ENCODE peak calls at places on chromosomes 13 and 19, in four cellular contexts. One of them, this sample, is unnamed.

GRCh38 chr13:59747529-59747928 is 416.2 kb downstream of the DIAPH3 start:
- DNase-seq in H9: no peak
- DNase-seq in GM04503: no peak
- DNase-seq in astrocyte: no peak
- DNase-seq in this sample: no peak

GRCh38 chr19:33399081-33399744 is 25.7 kb downstream of the CEBPG start:
- DNase-seq in H9: no peak
- DNase-seq in GM04503: no peak
- DNase-seq in astrocyte: no peak
- DNase-seq in this sample: no peak

GRCh38 chr19:15332311-15332996 is at the start of gene BRD4:
- DNase-seq in H9: peak
- DNase-seq in GM04503: no peak
- DNase-seq in astrocyte: no peak
- DNase-seq in this sample: peak

GRCh38 chr19:11422163-11423068 is 3.3 kb upstream of the RGL3 start:
- DNase-seq in H9: peak
- DNase-seq in GM04503: no peak
- DNase-seq in astrocyte: no peak
- DNase-seq in this sample: no peak

GRCh38 chr19:3821857-3822364 is 35.7 kb upstream of the MATK start:
- DNase-seq in H9: peak
- DNase-seq in GM04503: no peak
- DNase-seq in astrocyte: no peak
- DNase-seq in this sample: peak

GRCh38 chr13:101218484-101218883 is 197.8 kb downstream of the NALCN start:
- DNase-seq in H9: no peak
- DNase-seq in GM04503: no peak
- DNase-seq in astrocyte: no peak
- DNase-seq in this sample: no peak

GRCh38 chr19:30653646-30654386 is 281.6 kb downstream of the ZNF536 start:
- DNase-seq in H9: no peak
- DNase-seq in GM04503: no peak
- DNase-seq in astrocyte: no peak
- DNase-seq in this sample: no peak

GRCh38 chr19:12580180-12580694 is 29.0 kb upstream of the ZNF564 start:
- DNase-seq in H9: no peak
- DNase-seq in GM04503: peak
- DNase-seq in astrocyte: peak
- DNase-seq in this sample: no peak

GRCh38 chr19:4581381-4582111 is 22.1 kb upstream of the SEMA6B start:
- DNase-seq in H9: peak
- DNase-seq in GM04503: no peak
- DNase-seq in astrocyte: no peak
- DNase-seq in this sample: no peak

GRCh38 chr13:113544896-113545295 is 39.7 kb upstream of the TFDP1 start:
- DNase-seq in H9: peak
- DNase-seq in GM04503: no peak
- DNase-seq in astrocyte: no peak
- DNase-seq in this sample: no peak

GRCh38 chr13:53121879-53122278 is 93.3 kb downstream of the OLFM4 start:
- DNase-seq in H9: no peak
- DNase-seq in GM04503: no peak
- DNase-seq in astrocyte: no peak
- DNase-seq in this sample: no peak

GRCh38 chr13:96034662-96035061 is 18.5 kb downstream of the UGGT2 start:
- DNase-seq in H9: no peak
- DNase-seq in GM04503: no peak
- DNase-seq in astrocyte: no peak
- DNase-seq in this sample: no peak

GRCh38 chr13:81048026-81048461 is 707.1 kb upstream of the SPRY2 start:
- DNase-seq in H9: no peak
- DNase-seq in GM04503: no peak
- DNase-seq in astrocyte: no peak
- DNase-seq in this sample: no peak

GRCh38 chr19:44848036-44848804 is 2.1 kb downstream of the NECTIN2 start:
- DNase-seq in H9: peak
- DNase-seq in GM04503: no peak
- DNase-seq in astrocyte: peak
- DNase-seq in this sample: peak

GRCh38 chr13:27636624-27637288 is 15.1 kb downstream of the POLR1D start:
- DNase-seq in H9: no peak
- DNase-seq in GM04503: no peak
- DNase-seq in astrocyte: peak
- DNase-seq in this sample: no peak

GRCh38 chr19:53037101-53038097 is 7.1 kb upstream of the ERVV-2 start:
- DNase-seq in H9: peak
- DNase-seq in GM04503: no peak
- DNase-seq in astrocyte: peak
- DNase-seq in this sample: peak

GRCh38 chr13:110168999-110169933 is 137.7 kb downstream of the COL4A1 start:
- DNase-seq in H9: no peak
- DNase-seq in GM04503: no peak
- DNase-seq in astrocyte: no peak
- DNase-seq in this sample: no peak

GRCh38 chr19:6223461-6224307 is 56.1 kb downstream of the MLLT1 start:
- DNase-seq in H9: no peak
- DNase-seq in GM04503: no peak
- DNase-seq in astrocyte: no peak
- DNase-seq in this sample: no peak

GRCh38 chr19:7888145-7888825 is at the start of gene LRRC8E:
- DNase-seq in H9: peak
- DNase-seq in GM04503: no peak
- DNase-seq in astrocyte: peak
- DNase-seq in this sample: peak

GRCh38 chr13:35179494-35179893 is 237.4 kb downstream of the NBEA start:
- DNase-seq in H9: no peak
- DNase-seq in GM04503: peak
- DNase-seq in astrocyte: peak
- DNase-seq in this sample: no peak

GRCh38 chr13:50085063-50085462 is 69.8 kb downstream of the KCNRG start:
- DNase-seq in H9: no peak
- DNase-seq in GM04503: no peak
- DNase-seq in astrocyte: no peak
- DNase-seq in this sample: peak

GRCh38 chr19:28377077-28377476 is 835.9 kb downstream of the UQCRFS1 start:
- DNase-seq in H9: no peak
- DNase-seq in GM04503: no peak
- DNase-seq in astrocyte: no peak
- DNase-seq in this sample: no peak

GRCh38 chr13:99959127-99959529 is 12.4 kb downstream of the ZIC5 start:
- DNase-seq in H9: no peak
- DNase-seq in GM04503: no peak
- DNase-seq in astrocyte: no peak
- DNase-seq in this sample: peak

GRCh38 chr13:78436311-78436710 is 167.0 kb downstream of the POU4F1 start:
- DNase-seq in H9: no peak
- DNase-seq in GM04503: no peak
- DNase-seq in astrocyte: no peak
- DNase-seq in this sample: no peak

GRCh38 chr13:24040835-24041234 is 119.7 kb upstream of the SPATA13 start:
- DNase-seq in H9: no peak
- DNase-seq in GM04503: no peak
- DNase-seq in astrocyte: no peak
- DNase-seq in this sample: no peak

GRCh38 chr13:38990693-38991092 is at the start of gene STOML3:
- DNase-seq in H9: no peak
- DNase-seq in GM04503: no peak
- DNase-seq in astrocyte: no peak
- DNase-seq in this sample: no peak

GRCh38 chr19:7642295-7643046 is 5.6 kb downstream of the STXBP2 start:
- DNase-seq in H9: no peak
- DNase-seq in GM04503: no peak
- DNase-seq in astrocyte: no peak
- DNase-seq in this sample: no peak

GRCh38 chr19:50629194-50629593 is 10.5 kb downstream of the SYT3 start:
- DNase-seq in H9: no peak
- DNase-seq in GM04503: no peak
- DNase-seq in astrocyte: no peak
- DNase-seq in this sample: no peak

GRCh38 chr13:101417043-101417406 is 717 bp upstream of the NALCN start:
- DNase-seq in H9: no peak
- DNase-seq in GM04503: no peak
- DNase-seq in astrocyte: peak
- DNase-seq in this sample: no peak

GRCh38 chr19:35478794-35479193 is 11.5 kb downstream of the KRTDAP start:
- DNase-seq in H9: no peak
- DNase-seq in GM04503: no peak
- DNase-seq in astrocyte: no peak
- DNase-seq in this sample: peak

GRCh38 chr13:111153977-111154332 is 38.8 kb downstream of the ARHGEF7 start:
- DNase-seq in H9: no peak
- DNase-seq in GM04503: no peak
- DNase-seq in astrocyte: no peak
- DNase-seq in this sample: no peak

GRCh38 chr19:44658069-44658727 is 13.1 kb upstream of the CEACAM19 start:
- DNase-seq in H9: no peak
- DNase-seq in GM04503: no peak
- DNase-seq in astrocyte: no peak
- DNase-seq in this sample: no peak

GRCh38 chr19:8069116-8069973 is 16.8 kb downstream of the CCL25 start:
- DNase-seq in H9: no peak
- DNase-seq in GM04503: no peak
- DNase-seq in astrocyte: no peak
- DNase-seq in this sample: peak

GRCh38 chr19:16649734-16650133 is 10.2 kb downstream of the SMIM7 start:
- DNase-seq in H9: no peak
- DNase-seq in GM04503: no peak
- DNase-seq in astrocyte: no peak
- DNase-seq in this sample: no peak

GRCh38 chr19:13420780-13421179 is 85.5 kb downstream of the CACNA1A start:
- DNase-seq in H9: no peak
- DNase-seq in GM04503: no peak
- DNase-seq in astrocyte: no peak
- DNase-seq in this sample: no peak

GRCh38 chr19:34387446-34387810 is 16.8 kb upstream of the PDCD2L start:
- DNase-seq in H9: no peak
- DNase-seq in GM04503: no peak
- DNase-seq in astrocyte: no peak
- DNase-seq in this sample: no peak

GRCh38 chr19:46426035-46426505 is 2.7 kb downstream of the PNMA8C start:
- DNase-seq in H9: no peak
- DNase-seq in GM04503: no peak
- DNase-seq in astrocyte: no peak
- DNase-seq in this sample: no peak

GRCh38 chr13:67977081-67977480 is 746.9 kb upstream of the PCDH9 start:
- DNase-seq in H9: no peak
- DNase-seq in GM04503: no peak
- DNase-seq in astrocyte: no peak
- DNase-seq in this sample: no peak